ENCODE peak calls at places on chromosomes 7 and 10, in nine cellular contexts. One of them, this sample, is unnamed.

GRCh38 chr7:158323741-158324396 is 263.8 kb downstream of the PTPRN2 start:
- DNase-seq in neural crest cell: no peak
- DNase-seq in cardiac muscle cell: no peak
- DNase-seq in uterus: no peak
- DNase-seq in tibial artery: no peak
- DNase-seq in fibroblast of pulmonary artery: no peak
- DNase-seq in putamen: no peak
- DNase-seq in stimulated activated CD8-positive, alpha-beta memory T cell treated with anti-CD3 and anti-CD28 coated beads, Interleukin-15, amount 100 ng/mL, for 1 hour: no peak
- DNase-seq in EL: no peak
- DNase-seq in this sample: no peak

GRCh38 chr10:103281753-103282152 is 4.8 kb downstream of the INA start:
- DNase-seq in putamen: no peak
- DNase-seq in EL: peak
- DNase-seq in stimulated activated CD8-positive, alpha-beta memory T cell treated with anti-CD3 and anti-CD28 coated beads, Interleukin-15, amount 100 ng/mL, for 1 hour: no peak
- DNase-seq in tibial artery: no peak
- DNase-seq in fibroblast of pulmonary artery: no peak
- DNase-seq in neural crest cell: peak
- DNase-seq in uterus: no peak
- DNase-seq in cardiac muscle cell: peak
- DNase-seq in this sample: peak

GRCh38 chr7:12524794-12525386 is 45.6 kb upstream of the SCIN start:
- DNase-seq in stimulated activated CD8-positive, alpha-beta memory T cell treated with anti-CD3 and anti-CD28 coated beads, Interleukin-15, amount 100 ng/mL, for 1 hour: no peak
- DNase-seq in EL: peak
- DNase-seq in cardiac muscle cell: peak
- DNase-seq in neural crest cell: no peak
- DNase-seq in uterus: no peak
- DNase-seq in tibial artery: no peak
- DNase-seq in putamen: peak
- DNase-seq in fibroblast of pulmonary artery: peak
- DNase-seq in this sample: peak

GRCh38 chr7:74289660-74290589 is 718 bp downstream of the CLIP2 start:
- DNase-seq in putamen: no peak
- DNase-seq in neural crest cell: no peak
- DNase-seq in EL: peak
- DNase-seq in cardiac muscle cell: no peak
- DNase-seq in uterus: peak
- DNase-seq in tibial artery: peak
- DNase-seq in fibroblast of pulmonary artery: no peak
- DNase-seq in stimulated activated CD8-positive, alpha-beta memory T cell treated with anti-CD3 and anti-CD28 coated beads, Interleukin-15, amount 100 ng/mL, for 1 hour: peak
- DNase-seq in this sample: peak

GRCh38 chr10:100182908-100183307 is 2.9 kb downstream of the ERLIN1 start:
- DNase-seq in tibial artery: no peak
- DNase-seq in uterus: no peak
- DNase-seq in putamen: no peak
- DNase-seq in EL: no peak
- DNase-seq in fibroblast of pulmonary artery: no peak
- DNase-seq in neural crest cell: no peak
- DNase-seq in cardiac muscle cell: no peak
- DNase-seq in stimulated activated CD8-positive, alpha-beta memory T cell treated with anti-CD3 and anti-CD28 coated beads, Interleukin-15, amount 100 ng/mL, for 1 hour: no peak
- DNase-seq in this sample: no peak

GRCh38 chr7:124840435-124840834 is 74.8 kb upstream of the GPR37 start:
- DNase-seq in neural crest cell: no peak
- DNase-seq in uterus: no peak
- DNase-seq in fibroblast of pulmonary artery: peak
- DNase-seq in tibial artery: no peak
- DNase-seq in stimulated activated CD8-positive, alpha-beta memory T cell treated with anti-CD3 and anti-CD28 coated beads, Interleukin-15, amount 100 ng/mL, for 1 hour: no peak
- DNase-seq in EL: no peak
- DNase-seq in putamen: peak
- DNase-seq in cardiac muscle cell: no peak
- DNase-seq in this sample: peak

GRCh38 chr10:97572214-97572989 is at the start of gene ANKRD2:
- DNase-seq in uterus: peak
- DNase-seq in tibial artery: peak
- DNase-seq in cardiac muscle cell: peak
- DNase-seq in putamen: peak
- DNase-seq in neural crest cell: peak
- DNase-seq in stimulated activated CD8-positive, alpha-beta memory T cell treated with anti-CD3 and anti-CD28 coated beads, Interleukin-15, amount 100 ng/mL, for 1 hour: peak
- DNase-seq in fibroblast of pulmonary artery: peak
- DNase-seq in EL: peak
- DNase-seq in this sample: peak

GRCh38 chr10:22315455-22316285 is 518 bp upstream of the COMMD3 start:
- DNase-seq in EL: no peak
- DNase-seq in uterus: no peak
- DNase-seq in neural crest cell: no peak
- DNase-seq in putamen: no peak
- DNase-seq in cardiac muscle cell: no peak
- DNase-seq in tibial artery: no peak
- DNase-seq in stimulated activated CD8-positive, alpha-beta memory T cell treated with anti-CD3 and anti-CD28 coated beads, Interleukin-15, amount 100 ng/mL, for 1 hour: no peak
- DNase-seq in fibroblast of pulmonary artery: no peak
- DNase-seq in this sample: no peak

GRCh38 chr10:1734288-1734687 is 3.0 kb downstream of the ADARB2 start:
- DNase-seq in uterus: no peak
- DNase-seq in cardiac muscle cell: no peak
- DNase-seq in tibial artery: no peak
- DNase-seq in fibroblast of pulmonary artery: no peak
- DNase-seq in neural crest cell: no peak
- DNase-seq in EL: no peak
- DNase-seq in putamen: no peak
- DNase-seq in stimulated activated CD8-positive, alpha-beta memory T cell treated with anti-CD3 and anti-CD28 coated beads, Interleukin-15, amount 100 ng/mL, for 1 hour: no peak
- DNase-seq in this sample: no peak

GRCh38 chr7:106679153-106679931 is 18.4 kb upstream of the CCDC71L start:
- DNase-seq in uterus: peak
- DNase-seq in cardiac muscle cell: peak
- DNase-seq in fibroblast of pulmonary artery: peak
- DNase-seq in putamen: no peak
- DNase-seq in stimulated activated CD8-positive, alpha-beta memory T cell treated with anti-CD3 and anti-CD28 coated beads, Interleukin-15, amount 100 ng/mL, for 1 hour: no peak
- DNase-seq in neural crest cell: no peak
- DNase-seq in tibial artery: no peak
- DNase-seq in EL: peak
- DNase-seq in this sample: peak

GRCh38 chr7:128158370-128158769 is 82.7 kb upstream of the LEP start:
- DNase-seq in tibial artery: no peak
- DNase-seq in fibroblast of pulmonary artery: no peak
- DNase-seq in uterus: no peak
- DNase-seq in EL: no peak
- DNase-seq in putamen: no peak
- DNase-seq in neural crest cell: no peak
- DNase-seq in stimulated activated CD8-positive, alpha-beta memory T cell treated with anti-CD3 and anti-CD28 coated beads, Interleukin-15, amount 100 ng/mL, for 1 hour: no peak
- DNase-seq in cardiac muscle cell: no peak
- DNase-seq in this sample: no peak

GRCh38 chr7:112453505-112454171 is 3.4 kb downstream of the IFRD1 start:
- DNase-seq in tibial artery: no peak
- DNase-seq in stimulated activated CD8-positive, alpha-beta memory T cell treated with anti-CD3 and anti-CD28 coated beads, Interleukin-15, amount 100 ng/mL, for 1 hour: no peak
- DNase-seq in neural crest cell: no peak
- DNase-seq in cardiac muscle cell: no peak
- DNase-seq in uterus: no peak
- DNase-seq in putamen: no peak
- DNase-seq in EL: peak
- DNase-seq in fibroblast of pulmonary artery: peak
- DNase-seq in this sample: peak

GRCh38 chr10:69176823-69177222 is 3.2 kb upstream of the SUPV3L1 start:
- DNase-seq in tibial artery: no peak
- DNase-seq in neural crest cell: no peak
- DNase-seq in uterus: no peak
- DNase-seq in stimulated activated CD8-positive, alpha-beta memory T cell treated with anti-CD3 and anti-CD28 coated beads, Interleukin-15, amount 100 ng/mL, for 1 hour: no peak
- DNase-seq in cardiac muscle cell: no peak
- DNase-seq in putamen: no peak
- DNase-seq in fibroblast of pulmonary artery: no peak
- DNase-seq in EL: no peak
- DNase-seq in this sample: no peak

GRCh38 chr7:66921918-66922486 is 977 bp downstream of the TMEM248 start:
- DNase-seq in stimulated activated CD8-positive, alpha-beta memory T cell treated with anti-CD3 and anti-CD28 coated beads, Interleukin-15, amount 100 ng/mL, for 1 hour: no peak
- DNase-seq in tibial artery: no peak
- DNase-seq in uterus: no peak
- DNase-seq in EL: peak
- DNase-seq in fibroblast of pulmonary artery: no peak
- DNase-seq in putamen: peak
- DNase-seq in cardiac muscle cell: peak
- DNase-seq in neural crest cell: no peak
- DNase-seq in this sample: no peak

GRCh38 chr7:45716380-45717203 is 142.4 kb downstream of the ADCY1 start:
- DNase-seq in tibial artery: no peak
- DNase-seq in EL: no peak
- DNase-seq in stimulated activated CD8-positive, alpha-beta memory T cell treated with anti-CD3 and anti-CD28 coated beads, Interleukin-15, amount 100 ng/mL, for 1 hour: no peak
- DNase-seq in neural crest cell: no peak
- DNase-seq in putamen: no peak
- DNase-seq in cardiac muscle cell: no peak
- DNase-seq in fibroblast of pulmonary artery: no peak
- DNase-seq in uterus: no peak
- DNase-seq in this sample: no peak

GRCh38 chr7:5296015-5296621 is 13.4 kb downstream of the SLC29A4 start:
- DNase-seq in neural crest cell: no peak
- DNase-seq in EL: no peak
- DNase-seq in stimulated activated CD8-positive, alpha-beta memory T cell treated with anti-CD3 and anti-CD28 coated beads, Interleukin-15, amount 100 ng/mL, for 1 hour: no peak
- DNase-seq in uterus: no peak
- DNase-seq in putamen: no peak
- DNase-seq in cardiac muscle cell: no peak
- DNase-seq in tibial artery: no peak
- DNase-seq in fibroblast of pulmonary artery: no peak
- DNase-seq in this sample: no peak

GRCh38 chr7:158811461-158811860 is 17.8 kb downstream of the ESYT2 start:
- DNase-seq in cardiac muscle cell: no peak
- DNase-seq in stimulated activated CD8-positive, alpha-beta memory T cell treated with anti-CD3 and anti-CD28 coated beads, Interleukin-15, amount 100 ng/mL, for 1 hour: no peak
- DNase-seq in putamen: no peak
- DNase-seq in fibroblast of pulmonary artery: peak
- DNase-seq in neural crest cell: no peak
- DNase-seq in uterus: no peak
- DNase-seq in EL: peak
- DNase-seq in tibial artery: no peak
- DNase-seq in this sample: peak

GRCh38 chr10:29254123-29255046 is 34.5 kb upstream of the LYZL1 start:
- DNase-seq in EL: peak
- DNase-seq in fibroblast of pulmonary artery: peak
- DNase-seq in uterus: peak
- DNase-seq in putamen: no peak
- DNase-seq in neural crest cell: no peak
- DNase-seq in cardiac muscle cell: peak
- DNase-seq in stimulated activated CD8-positive, alpha-beta memory T cell treated with anti-CD3 and anti-CD28 coated beads, Interleukin-15, amount 100 ng/mL, for 1 hour: no peak
- DNase-seq in tibial artery: no peak
- DNase-seq in this sample: no peak

GRCh38 chr10:48449501-48450232 is 143.2 kb downstream of the MAPK8 start:
- DNase-seq in neural crest cell: no peak
- DNase-seq in cardiac muscle cell: no peak
- DNase-seq in fibroblast of pulmonary artery: no peak
- DNase-seq in EL: no peak
- DNase-seq in stimulated activated CD8-positive, alpha-beta memory T cell treated with anti-CD3 and anti-CD28 coated beads, Interleukin-15, amount 100 ng/mL, for 1 hour: no peak
- DNase-seq in uterus: no peak
- DNase-seq in putamen: peak
- DNase-seq in tibial artery: peak
- DNase-seq in this sample: no peak

GRCh38 chr10:33293531-33294170 is 40.8 kb downstream of the NRP1 start:
- DNase-seq in uterus: no peak
- DNase-seq in putamen: no peak
- DNase-seq in fibroblast of pulmonary artery: no peak
- DNase-seq in neural crest cell: no peak
- DNase-seq in stimulated activated CD8-positive, alpha-beta memory T cell treated with anti-CD3 and anti-CD28 coated beads, Interleukin-15, amount 100 ng/mL, for 1 hour: no peak
- DNase-seq in EL: no peak
- DNase-seq in cardiac muscle cell: no peak
- DNase-seq in tibial artery: no peak
- DNase-seq in this sample: no peak

GRCh38 chr7:2814682-2815522 is 29.2 kb downstream of the GNA12 start:
- DNase-seq in EL: no peak
- DNase-seq in stimulated activated CD8-positive, alpha-beta memory T cell treated with anti-CD3 and anti-CD28 coated beads, Interleukin-15, amount 100 ng/mL, for 1 hour: no peak
- DNase-seq in tibial artery: no peak
- DNase-seq in putamen: no peak
- DNase-seq in cardiac muscle cell: no peak
- DNase-seq in fibroblast of pulmonary artery: no peak
- DNase-seq in uterus: no peak
- DNase-seq in neural crest cell: no peak
- DNase-seq in this sample: no peak

GRCh38 chr7:5634107-5634950 is 147.1 kb downstream of the RNF216 start:
- DNase-seq in putamen: peak
- DNase-seq in EL: peak
- DNase-seq in uterus: peak
- DNase-seq in fibroblast of pulmonary artery: peak
- DNase-seq in tibial artery: peak
- DNase-seq in stimulated activated CD8-positive, alpha-beta memory T cell treated with anti-CD3 and anti-CD28 coated beads, Interleukin-15, amount 100 ng/mL, for 1 hour: no peak
- DNase-seq in neural crest cell: peak
- DNase-seq in cardiac muscle cell: peak
- DNase-seq in this sample: peak

GRCh38 chr10:79116363-79116762 is 47.6 kb downstream of the ZMIZ1 start:
- DNase-seq in EL: no peak
- DNase-seq in stimulated activated CD8-positive, alpha-beta memory T cell treated with anti-CD3 and anti-CD28 coated beads, Interleukin-15, amount 100 ng/mL, for 1 hour: no peak
- DNase-seq in fibroblast of pulmonary artery: no peak
- DNase-seq in tibial artery: no peak
- DNase-seq in putamen: no peak
- DNase-seq in neural crest cell: no peak
- DNase-seq in uterus: no peak
- DNase-seq in cardiac muscle cell: no peak
- DNase-seq in this sample: no peak

This sample was measured in HCEC 1CT.